ENCODE peak calls at places on chromosomes 16 and 17, in six cellular contexts. R is dorsolateral prefrontal cortex; I is CD8-positive, alpha-beta T cell; N is body of pancreas; W is left ventricle myocardium inferior; J is lower lobe of right lung. A is an unnamed sample.

GRCh38 chr16:48720266-48720665 is 110.3 kb upstream of the N4BP1 start:
- DNase-seq in R (no peak), I (no peak), N (no peak), W (no peak), J (no peak), A (no peak)

GRCh38 chr17:64975318-64976087 is 56.2 kb upstream of the LRRC37A3 start:
- DNase-seq in R (peak; percentile 93), I (peak; percentile 99), N (peak; percentile 94), W (peak; percentile 95), J (peak; percentile 97), A (peak; percentile 98)

GRCh38 chr16:56773531-56773930 is 43.6 kb downstream of the NUP93 start:
- DNase-seq in R (no peak), I (no peak), N (no peak), W (no peak), J (no peak), A (no peak)

GRCh38 chr16:72783716-72784320 is 264.1 kb downstream of the ZFHX3 start:
- DNase-seq in R (no peak), I (no peak), N (no peak), W (no peak), J (no peak), A (no peak)

GRCh38 chr17:73924488-73925186 is 278.8 kb upstream of the RPL38 start:
- DNase-seq in R (no peak), I (no peak), N (no peak), W (no peak), J (no peak), A (no peak)

GRCh38 chr17:8518346-8518745 is 82.7 kb downstream of the NDEL1 start:
- DNase-seq in R (no peak), I (no peak), N (no peak), W (no peak), J (no peak), A (no peak)

GRCh38 chr17:3526971-3527370 is 30.6 kb downstream of the TRPV3 start:
- DNase-seq in R (no peak), I (no peak), N (no peak), W (no peak), J (no peak), A (no peak)

GRCh38 chr16:1770328-1771071 is 843 bp downstream of the NME3 start:
- DNase-seq in R (peak; percentile 82), I (peak; percentile 66), N (peak; percentile 83), W (peak; percentile 62), J (peak; percentile 73), A (peak; percentile 81)

GRCh38 chr16:56789360-56789759 is 59.4 kb downstream of the NUP93 start:
- DNase-seq in R (peak; percentile 74), I (no peak), N (peak; percentile 47), W (no peak), J (peak; percentile 52), A (peak; percentile 45)

GRCh38 chr17:9002236-9002609 is 19.1 kb upstream of the NTN1 start:
- DNase-seq in R (no peak), I (no peak), N (no peak), W (no peak), J (no peak), A (no peak)

GRCh38 chr17:55612691-55613141 is 101.5 kb upstream of the SMIM36 start:
- DNase-seq in R (no peak), I (no peak), N (no peak), W (no peak), J (no peak), A (peak; percentile 20)

GRCh38 chr16:87276091-87276561 is 41.1 kb downstream of the C16orf95 start:
- DNase-seq in R (peak; percentile 84), I (no peak), N (no peak), W (no peak), J (no peak), A (no peak)

GRCh38 chr16:58678716-58679115 is 5.9 kb downstream of the SLC38A7 start:
- DNase-seq in R (peak; percentile 57), I (no peak), N (no peak), W (peak; percentile 37), J (no peak), A (no peak)

GRCh38 chr16:2835638-2836493 is 5.8 kb downstream of the ZG16B start:
- DNase-seq in R (no peak), I (no peak), N (peak; percentile 62), W (no peak), J (peak; percentile 72), A (no peak)

GRCh38 chr16:4407543-4408322 is 8.7 kb downstream of the CORO7 start:
- DNase-seq in R (no peak), I (no peak), N (no peak), W (peak; percentile 48), J (no peak), A (peak; percentile 70)

GRCh38 chr17:37664214-37664613 is 21.0 kb upstream of the DDX52 start:
- DNase-seq in R (no peak), I (no peak), N (no peak), W (no peak), J (no peak), A (no peak)

GRCh38 chr17:17201907-17202306 is 4.2 kb downstream of the PLD6 start:
- DNase-seq in R (no peak), I (no peak), N (no peak), W (peak; percentile 50), J (no peak), A (peak; percentile 64)

GRCh38 chr17:19766421-19767270 is 18.5 kb upstream of the ALDH3A1 start:
- DNase-seq in R (peak; percentile 87), I (peak; percentile 90), N (peak; percentile 76), W (peak; percentile 78), J (peak; percentile 82), A (peak; percentile 94)

GRCh38 chr16:4272114-4272954 is 489 bp downstream of the TFAP4 start:
- DNase-seq in R (peak; percentile 31), I (peak; percentile 73), N (peak; percentile 53), W (peak; percentile 61), J (peak; percentile 79), A (peak; percentile 85)

GRCh38 chr16:72937916-72938315 is 110.0 kb downstream of the ZFHX3 start:
- DNase-seq in R (no peak), I (no peak), N (no peak), W (no peak), J (no peak), A (no peak)

GRCh38 chr17:77645441-77646430 is 312.8 kb upstream of the TNRC6C start:
- DNase-seq in R (no peak), I (peak; percentile 79), N (no peak), W (no peak), J (no peak), A (no peak)

GRCh38 chr17:77644181-77644972 is 314.1 kb upstream of the TNRC6C start:
- DNase-seq in R (peak; percentile 78), I (peak; percentile 48), N (no peak), W (no peak), J (no peak), A (no peak)

GRCh38 chr17:77641718-77642117 is 316.8 kb upstream of the TNRC6C start:
- DNase-seq in R (no peak), I (no peak), N (no peak), W (no peak), J (no peak), A (no peak)

GRCh38 chr17:77647531-77647930 is 311.0 kb upstream of the TNRC6C start:
- DNase-seq in R (no peak), I (peak; percentile 31), N (no peak), W (no peak), J (no peak), A (no peak)

DNA sequence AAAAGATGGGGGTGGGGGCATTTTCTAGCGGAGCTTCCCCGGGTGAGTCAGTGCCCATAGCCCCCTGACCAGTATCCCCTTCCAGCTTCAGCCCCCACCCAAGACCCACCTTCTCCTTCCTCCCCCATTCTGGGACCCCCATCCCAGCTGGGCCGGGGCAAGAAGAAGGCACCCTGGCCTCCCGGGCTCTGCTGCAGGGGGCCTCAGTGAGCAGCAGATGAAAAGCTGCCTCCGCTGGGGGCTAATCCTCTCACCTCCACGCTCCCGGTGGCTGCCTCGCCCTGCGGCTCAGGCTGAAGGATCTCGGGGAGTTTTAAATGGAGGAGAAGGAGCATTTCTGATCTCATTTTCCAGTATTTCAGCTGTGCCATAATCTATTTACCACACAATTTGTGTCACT is 313.5 kb upstream of the TNRC6C start:
- DNase-seq in R (no peak), I (peak; percentile 74), N (no peak), W (no peak), J (no peak), A (no peak)
- H3K27me3 ChIP-seq in R (no peaks in the 10 kb centered on the region), I (no peaks in the 10 kb centered on the region), N (peaks cover 4% of the 10 kb centered on the region), W (peaks cover 8% of the 10 kb centered on the region), J (peaks cover 20% of the 10 kb centered on the region), A (no peaks in the 10 kb centered on the region)

GRCh38 chr17:80416260-80416939 is 1.4 kb downstream of the ENDOV start:
- DNase-seq in R (no peak), I (no peak), N (no peak), W (no peak), J (no peak), A (no peak)
- H3K4me3 ChIP-seq in R (peak overlapping the region; percentile 90), I (no peak overlapping the region), N (no peak overlapping the region), W (peak overlapping the region; percentile 83), J (peak overlapping the region; percentile 99), A (no peak overlapping the region)

DNA sequence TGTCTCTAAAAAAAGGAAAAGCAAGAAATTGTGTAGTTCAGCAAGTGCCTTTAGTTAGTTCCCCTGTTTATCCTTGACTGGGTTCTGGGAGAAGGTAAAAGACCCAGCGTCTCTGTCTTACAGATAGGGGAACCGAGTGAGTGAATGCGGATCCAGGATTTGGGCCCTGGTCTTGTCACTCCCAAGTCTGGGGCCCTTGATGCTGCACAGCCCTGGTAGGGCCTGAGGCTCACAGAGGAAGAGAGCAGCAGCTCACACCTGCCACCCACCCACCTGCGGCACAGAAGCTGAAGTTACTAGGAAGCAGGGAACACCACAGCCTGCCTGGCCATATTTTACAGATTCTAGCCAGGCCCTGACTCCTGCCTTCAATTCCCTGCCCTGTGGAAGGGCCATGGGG is 22.2 kb downstream of the LASP1 start:
- DNase-seq in R (no peak), I (no peak), N (no peak), W (no peak), J (no peak), A (peak; percentile 27)
- H3K27ac ChIP-seq in R (no peak overlapping the region), I (peak overlapping the region; percentile 4), N (no peak overlapping the region), W (peak overlapping the region; percentile 86), J (no peak overlapping the region), A (no peak overlapping the region)

GRCh38 chr17:31496097-31496496 is 104.6 kb downstream of the RAB11FIP4 start:
- DNase-seq in R (no peak), I (no peak), N (no peak), W (no peak), J (no peak), A (no peak)

GRCh38 chr17:31495049-31495885 is 103.8 kb downstream of the RAB11FIP4 start:
- DNase-seq in R (no peak), I (no peak), N (peak; percentile 70), W (no peak), J (no peak), A (no peak)

GRCh38 chr17:31493656-31494155 is 102.2 kb downstream of the RAB11FIP4 start:
- DNase-seq in R (no peak), I (peak; percentile 57), N (no peak), W (no peak), J (no peak), A (no peak)

GRCh38 chr17:31492880-31493655 is 101.6 kb downstream of the RAB11FIP4 start:
- DNase-seq in R (no peak), I (peak; percentile 64), N (no peak), W (peak; percentile 59), J (peak; percentile 87), A (no peak)

GRCh38 chr17:31494259-31495048 is 103.0 kb downstream of the RAB11FIP4 start:
- DNase-seq in R (no peak), I (peak; percentile 74), N (no peak), W (no peak), J (no peak), A (no peak)
- H3K27me3 ChIP-seq in R (no peaks in the 10 kb centered on the region), I (no peaks in the 10 kb centered on the region), N (no peaks in the 10 kb centered on the region), W (peaks cover 17% of the 10 kb centered on the region), J (no peaks in the 10 kb centered on the region), A (no peaks in the 10 kb centered on the region)